ENCODE peak calls at places on chromosome 5, in six cellular contexts. W is H9, S is IMR-90, M is neuronal stem cell, Q is H1, I is trophoblast cell. N is an unnamed sample.

GRCh38 chr5:106768392-106768791 is 902.3 kb downstream of the EFNA5 start:
- DNase-seq in Q (no peak), W (no peak), M (no peak), S (no peak), I (no peak), N (no peak)

GRCh38 chr5:141094481-141095262 is at the start of gene PCDHB2:
- DNase-seq in Q (peak), W (peak), M (peak), S (peak), I (no peak), N (peak)

GRCh38 chr5:122478741-122479459 is 166.9 kb downstream of the SNCAIP start:
- DNase-seq in M (no peak), S (peak), W (no peak), I (peak), Q (no peak), N (peak)

GRCh38 chr5:174503461-174504265 is 220.7 kb upstream of the MSX2 start:
- DNase-seq in M (no peak), I (peak), S (peak), W (no peak), Q (no peak), N (no peak)

GRCh38 chr5:31531543-31531887 is 378 bp downstream of the DROSHA start:
- DNase-seq in M (no peak), I (no peak), Q (no peak), W (no peak), S (no peak), N (peak)

GRCh38 chr5:137921931-137922330 is 32.7 kb downstream of the PKD2L2 start:
- DNase-seq in W (no peak), I (peak), M (no peak), S (peak), Q (no peak), N (peak)

GRCh38 chr5:181205402-181205734 is 372 bp upstream of the TRIM7 start:
- DNase-seq in Q (no peak), S (no peak), W (no peak), M (no peak), I (no peak), N (no peak)

GRCh38 chr5:130937046-130937445 is 228.0 kb downstream of the HINT1 start:
- DNase-seq in S (no peak), Q (no peak), W (no peak), M (no peak), I (no peak), N (no peak)

GRCh38 chr5:149166128-149166527 is 24.8 kb downstream of the ABLIM3 start:
- DNase-seq in W (no peak), I (no peak), S (peak), Q (no peak), M (no peak), N (peak)

GRCh38 chr5:153400931-153401330 is 89.5 kb upstream of the GRIA1 start:
- DNase-seq in Q (no peak), S (no peak), I (no peak), W (no peak), M (no peak), N (no peak)

GRCh38 chr5:128825826-128826225 is 139.5 kb upstream of the SLC27A6 start:
- DNase-seq in M (no peak), S (peak), Q (no peak), I (no peak), W (no peak), N (no peak)

GRCh38 chr5:149174847-149175234 is 33.5 kb downstream of the ABLIM3 start:
- DNase-seq in S (no peak), M (no peak), I (no peak), W (no peak), Q (no peak), N (peak)

GRCh38 chr5:124583469-124584350 is 162.7 kb downstream of the ZNF608 start:
- DNase-seq in W (no peak), Q (no peak), M (no peak), S (peak), I (no peak), N (peak)

GRCh38 chr5:151134228-151134627 is 23.4 kb downstream of the ANXA6 start:
- DNase-seq in W (no peak), Q (no peak), M (no peak), I (peak), S (no peak), N (no peak)
- H3K9ac ChIP-seq in W (no peak), Q (no peak), M (peak), I (no peak), S (no peak), N (no peak)

GRCh38 chr5:142168365-142168764 is 59.8 kb downstream of the NDFIP1 start:
- DNase-seq in S (no peak), I (no peak), W (no peak), Q (no peak), M (no peak), N (no peak)

GRCh38 chr5:142175039-142175438 is 66.5 kb downstream of the NDFIP1 start:
- DNase-seq in I (no peak), M (no peak), Q (no peak), W (no peak), S (no peak), N (no peak)

GRCh38 chr5:142167458-142167857 is 58.9 kb downstream of the NDFIP1 start:
- DNase-seq in I (no peak), W (no peak), S (no peak), M (no peak), Q (no peak), N (no peak)

GRCh38 chr5:142170254-142170953 is 61.8 kb downstream of the NDFIP1 start:
- DNase-seq in Q (no peak), M (no peak), W (no peak), I (no peak), S (no peak), N (no peak)

GRCh38 chr5:142171270-142171669 is 62.7 kb downstream of the NDFIP1 start:
- DNase-seq in S (no peak), Q (no peak), M (no peak), W (no peak), I (no peak), N (no peak)
- H4K8ac ChIP-seq in S (no peak), Q (no peak), M (no peak), W (no peak), I (no peak), N (no peak)

DNA sequence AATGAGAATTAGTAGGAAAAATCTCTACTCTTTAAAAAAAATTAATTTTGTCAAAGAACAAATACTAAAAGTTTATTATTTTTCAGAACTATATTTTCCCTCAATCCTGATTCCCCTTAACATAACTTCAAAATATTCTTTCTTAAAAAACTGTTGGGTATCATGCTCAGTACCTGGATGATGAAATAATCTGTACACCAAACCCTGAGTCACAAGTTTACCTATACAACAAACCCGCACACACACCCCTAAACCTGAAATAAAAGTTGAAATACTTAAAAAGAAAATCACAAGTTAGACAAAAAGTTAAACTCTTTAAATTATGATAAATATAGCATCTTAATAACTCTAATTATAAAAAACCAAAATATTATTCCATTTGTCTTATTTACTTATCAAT is 812.3 kb downstream of the MAT2B start:
- DNase-seq in Q (no peak), W (no peak), I (no peak), M (no peak), S (no peak), N (no peak)
- H4K91ac ChIP-seq in Q (no peak), W (no peak), I (no peak), M (no peak), S (no peak), N (no peak)

DNA sequence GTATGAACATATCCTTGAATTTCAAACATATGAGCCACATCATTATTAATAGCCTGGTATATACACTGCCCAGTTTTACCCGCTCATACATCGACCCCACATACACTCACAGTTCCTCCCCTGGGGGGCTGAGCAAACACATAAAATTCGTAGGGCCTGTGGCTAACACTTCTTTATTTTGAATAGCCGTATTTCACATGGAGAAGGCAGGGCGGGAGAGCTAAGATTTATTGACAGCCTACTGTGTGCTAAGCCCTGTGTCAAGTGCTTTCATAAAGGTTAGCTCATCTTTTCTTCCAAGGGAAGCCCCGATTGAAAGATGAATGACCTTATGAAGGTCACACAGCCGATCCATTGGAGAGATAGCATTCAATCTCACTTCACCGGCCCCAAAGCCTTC is 134.4 kb downstream of the ENC1 start:
- DNase-seq in M (no peak), W (no peak), I (no peak), S (no peak), Q (no peak), N (no peak)
- H3K9ac ChIP-seq in M (no peak), W (no peak), I (no peak), S (no peak), Q (no peak), N (no peak)

GRCh38 chr5:90606539-90606938 is 47.9 kb downstream of the ADGRV1 start:
- DNase-seq in I (no peak), S (no peak), M (no peak), Q (no peak), W (no peak), N (no peak)
- H4K8ac ChIP-seq in I (no peak), S (no peak), M (no peak), Q (no peak), W (no peak), N (no peak)

GRCh38 chr5:178417391-178417811 is 172.8 kb downstream of the COL23A1 start:
- DNase-seq in S (no peak), Q (no peak), W (peak), M (no peak), I (no peak), N (no peak)

GRCh38 chr5:178416919-178417318 is 173.3 kb downstream of the COL23A1 start:
- DNase-seq in S (peak), I (peak), W (peak), M (no peak), Q (no peak), N (no peak)

GRCh38 chr5:178416206-178416882 is 173.8 kb downstream of the COL23A1 start:
- DNase-seq in M (no peak), Q (no peak), S (no peak), W (peak), I (no peak), N (no peak)

GRCh38 chr5:178413992-178414391 is 176.2 kb downstream of the COL23A1 start:
- DNase-seq in Q (no peak), S (no peak), W (no peak), M (no peak), I (no peak), N (no peak)

GRCh38 chr5:178415353-178415752 is 174.8 kb downstream of the COL23A1 start:
- DNase-seq in M (no peak), S (no peak), I (no peak), Q (no peak), W (no peak), N (no peak)
- H4K91ac ChIP-seq in M (peak), S (no peak), I (no peak), Q (no peak), W (no peak), N (no peak)

DNA sequence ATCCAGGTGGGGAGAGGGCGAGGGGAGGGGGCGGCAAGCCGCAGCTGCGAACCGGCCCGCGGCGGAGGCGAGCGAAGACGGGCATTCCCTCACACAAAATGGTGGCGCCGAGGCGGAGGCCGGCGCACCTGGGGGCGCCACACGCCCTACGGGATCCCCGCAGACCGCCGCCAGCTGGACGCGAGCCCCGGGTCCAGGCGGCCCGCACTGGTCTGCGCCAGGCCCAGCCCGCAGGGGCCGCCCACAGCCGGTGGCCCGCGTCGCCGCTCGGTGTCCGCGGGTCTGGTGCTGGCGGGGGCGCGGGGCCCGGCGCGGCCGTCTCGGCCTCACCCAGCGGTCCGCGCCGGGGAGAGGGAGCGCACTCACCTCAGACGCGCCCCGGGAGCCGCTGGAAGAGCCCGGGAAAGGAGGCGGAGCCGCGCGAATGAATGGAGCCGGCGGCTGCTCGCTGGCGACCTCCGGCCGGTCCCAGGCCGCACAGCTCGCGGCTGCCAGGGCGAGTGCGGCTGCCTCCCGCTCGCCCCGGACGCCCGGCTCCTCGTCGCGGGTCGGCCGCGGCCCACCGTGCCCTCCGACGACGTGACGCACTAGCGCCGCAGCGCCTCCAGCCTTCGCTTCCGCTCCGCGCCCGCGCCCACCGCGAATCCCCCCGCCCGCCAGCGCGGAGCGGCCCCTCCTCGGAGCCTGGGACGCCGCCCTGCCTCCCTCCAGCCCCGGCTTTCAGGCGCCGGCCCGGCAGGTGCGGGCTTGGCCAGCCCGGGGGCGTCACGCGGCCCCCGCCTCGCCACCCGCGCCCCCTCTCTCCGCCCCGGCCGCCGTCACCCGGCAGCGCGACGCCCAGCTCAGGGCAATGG is at the start of gene FAM169A:
- DNase-seq in I (no peak), W (peak), S (peak), Q (no peak), M (peak), N (peak)
- H3K9ac ChIP-seq in I (peak), W (peak), S (no peak), Q (peak), M (peak), N (peak)

N was measured in mesenchymal stem cell.